ENCODE peak calls at places on chromosomes 4 and X, in four cellular contexts. L is H9, I is trophoblast cell, R is mesendoderm. G is an unnamed sample.

GRCh38 chrX:12978205-12979010 is 3.5 kb downstream of the TMSB4X start:
- DNase-seq in I (no peak), R (peak), L (peak), G (peak)

GRCh38 chr4:3668825-3669552 is 97.2 kb upstream of the ADRA2C start:
- DNase-seq in I (no peak), L (peak), R (peak), G (no peak)

GRCh38 chrX:14027031-14027430 is 2.7 kb downstream of the GEMIN8 start:
- DNase-seq in R (no peak), L (no peak), I (no peak), G (no peak)

GRCh38 chr4:139595989-139596679 is 40.1 kb upstream of the SETD7 start:
- DNase-seq in I (peak), L (no peak), R (peak), G (peak)

GRCh38 chr4:88077911-88078310 is 70.5 kb downstream of the PKD2 start:
- DNase-seq in I (no peak), L (no peak), R (no peak), G (no peak)

GRCh38 chr4:151690164-151690856 is 70.5 kb downstream of the GATB start:
- DNase-seq in I (peak), R (no peak), L (no peak), G (peak)

GRCh38 chr4:154781126-154781982 is at the start of gene RBM46:
- DNase-seq in R (no peak), L (peak), I (no peak), G (no peak)

GRCh38 chrX:121958886-121959285 is 911.5 kb downstream of the GLUD2 start:
- DNase-seq in R (no peak), L (no peak), I (no peak), G (no peak)

GRCh38 chrX:68748030-68748429 is 80.8 kb upstream of the EFNB1 start:
- DNase-seq in R (no peak), L (no peak), I (no peak), G (no peak)

GRCh38 chrX:49704692-49705404 is 9.1 kb upstream of the PAGE1 start:
- DNase-seq in I (no peak), R (no peak), L (no peak), G (no peak)

GRCh38 chr4:185559913-185560281 is 24.6 kb upstream of the PDLIM3 start:
- DNase-seq in I (peak), L (no peak), R (peak), G (peak)

GRCh38 chr4:77636902-77637301 is 31.3 kb downstream of the CXCL13 start:
- DNase-seq in R (peak), L (no peak), I (no peak), G (peak)

GRCh38 chrX:108001218-108001814 is 19.1 kb upstream of the TEX13B start:
- DNase-seq in I (peak), L (no peak), R (peak), G (peak)

GRCh38 chr4:134544303-134544761 is 342.7 kb upstream of the PABPC4L start:
- DNase-seq in R (peak), I (no peak), L (no peak), G (peak)

GRCh38 chr4:23368081-23368697 is 521.7 kb downstream of the PPARGC1A start:
- DNase-seq in L (peak), R (peak), I (peak), G (peak)

GRCh38 chr4:40576651-40577480 is 52.8 kb downstream of the RBM47 start:
- DNase-seq in I (peak), L (no peak), R (peak), G (peak)

GRCh38 chrX:136497556-136498048 is at the start of gene HTATSF1:
- DNase-seq in I (peak), L (no peak), R (no peak), G (no peak)

GRCh38 chr4:155085843-155086530 is 122.4 kb upstream of the NPY2R start:
- DNase-seq in R (no peak), L (no peak), I (no peak), G (no peak)

GRCh38 chr4:26859762-26860156 is 882 bp upstream of the STIM2 start:
- DNase-seq in L (no peak), R (peak), I (no peak), G (no peak)

GRCh38 chrX:16212436-16212835 is 45.2 kb downstream of the MAGEB17 start:
- DNase-seq in L (peak), I (no peak), R (peak), G (peak)

GRCh38 chr4:8182858-8183725 is 16.0 kb upstream of the SH3TC1 start:
- DNase-seq in R (no peak), I (peak), L (no peak), G (peak)

GRCh38 chrX:56794404-56794803 is 65.4 kb downstream of the NBDY start:
- DNase-seq in I (no peak), R (no peak), L (no peak), G (no peak)

GRCh38 chr4:138405934-138406567 is 163.9 kb upstream of the SLC7A11 start:
- DNase-seq in L (no peak), R (no peak), I (peak), G (peak)

GRCh38 chr4:76755756-76756155 is 142.2 kb downstream of the SOWAHB start:
- DNase-seq in R (no peak), L (no peak), I (peak), G (no peak)

GRCh38 chr4:173025131-173025530 is 143.5 kb upstream of the GALNT7 start:
- DNase-seq in L (peak), R (peak), I (peak), G (peak)

GRCh38 chr4:147984065-147984777 is 252.3 kb downstream of the ARHGAP10 start:
- DNase-seq in R (peak), I (peak), L (peak), G (peak)

DNA sequence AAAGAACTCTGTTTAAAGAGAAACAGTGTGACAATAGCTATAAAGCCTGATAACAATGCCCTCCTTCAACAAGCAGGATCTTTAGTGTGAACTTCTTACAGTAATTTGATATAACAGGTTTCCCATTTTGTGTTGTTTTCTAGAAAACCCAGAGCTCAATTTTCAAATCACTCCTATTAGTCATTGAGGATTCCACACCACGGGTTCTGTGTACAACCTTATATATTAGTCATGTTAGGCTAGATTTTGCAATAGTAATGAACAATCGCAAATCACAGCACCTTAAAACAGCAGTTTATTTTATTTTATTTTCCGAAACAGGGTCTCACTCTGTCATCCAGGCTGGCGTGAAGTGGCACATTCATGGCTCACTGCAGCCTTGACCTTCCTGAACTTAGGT is 1020.9 kb upstream of the INTU start:
- DNase-seq in I (no peak), L (no peak), R (no peak), G (peak)
- H4K8ac ChIP-seq in I (no peak), L (no peak), R (no peak), G (no peak)

GRCh38 chr4:98262431-98262830 is 1.2 kb downstream of the RAP1GDS1 start:
- DNase-seq in I (peak), L (no peak), R (no peak), G (no peak)

GRCh38 chr4:98261291-98262271 is at the start of gene RAP1GDS1:
- DNase-seq in L (peak), I (peak), R (peak), G (peak)

GRCh38 chr4:98260047-98260578 is 1.1 kb upstream of the RAP1GDS1 start:
- DNase-seq in L (peak), R (peak), I (no peak), G (no peak)

DNA sequence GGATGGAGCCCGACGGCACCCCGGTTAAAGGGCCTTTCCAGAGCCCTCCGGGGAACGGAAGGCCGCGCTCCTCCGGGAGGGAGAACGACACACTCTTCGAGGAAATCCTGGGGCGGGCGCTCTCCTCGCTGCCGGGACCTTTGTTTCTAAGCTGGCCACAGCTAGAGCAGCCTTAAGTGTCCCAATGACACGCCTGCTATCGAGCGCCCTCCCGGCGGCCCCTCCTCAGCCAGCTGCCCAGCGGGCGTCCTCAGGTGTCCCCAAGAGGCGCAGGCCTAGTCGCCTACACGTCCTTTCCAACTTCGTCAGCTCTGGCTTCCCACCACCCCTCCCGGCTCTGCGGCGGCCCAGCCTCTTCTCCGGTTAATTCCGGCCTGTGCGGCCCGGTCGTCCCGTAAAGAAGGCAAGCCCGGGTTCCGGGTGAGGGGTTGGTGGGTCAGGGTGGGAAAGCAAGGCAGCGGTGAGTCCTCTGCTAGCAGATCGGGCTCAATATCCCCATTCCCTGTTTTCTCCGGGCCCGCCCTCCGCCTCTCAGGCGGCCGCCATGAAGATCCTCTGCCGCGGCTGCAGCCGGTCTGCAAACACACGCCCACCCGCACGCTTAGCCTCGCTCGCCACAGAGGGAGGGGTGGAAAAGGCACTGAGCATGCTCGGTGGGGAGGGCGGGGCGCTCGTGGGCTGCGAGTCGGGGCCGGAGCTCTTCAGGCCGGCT is 449 bp upstream of the RAP1GDS1 start:
- DNase-seq in R (peak), I (peak), L (peak), G (peak)
- H4K8ac ChIP-seq in R (peak), I (peak), L (peak), G (peak)

DNA sequence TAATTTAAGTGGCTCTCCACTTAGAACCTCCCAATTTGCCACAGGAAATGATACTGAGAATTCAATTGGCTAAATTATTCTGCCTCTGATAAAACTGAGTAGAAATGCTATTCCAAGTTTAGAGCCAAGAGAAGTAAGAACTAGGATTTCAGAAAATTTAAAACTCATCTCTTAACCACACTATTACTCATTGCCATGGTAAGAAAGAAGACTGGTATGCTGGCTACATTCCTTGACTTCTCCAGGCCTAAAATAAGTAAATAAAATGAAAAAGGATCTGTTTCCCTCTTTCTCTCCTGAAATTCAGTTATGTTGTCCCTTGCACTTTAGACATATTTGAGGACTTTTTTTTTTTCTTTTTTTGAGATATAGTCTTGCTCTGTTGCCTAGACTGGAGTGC is 23.3 kb downstream of the ZNF280C start:
- DNase-seq in L (no peak), I (peak), R (no peak), G (peak)
- H4K8ac ChIP-seq in L (no peak), I (no peak), R (no peak), G (no peak)

GRCh38 chrX:38221391-38221929 is 789 bp upstream of the SRPX start:
- DNase-seq in I (no peak), R (no peak), L (no peak), G (peak)
- H4K8ac ChIP-seq in I (no peak), R (no peak), L (no peak), G (peak)

G was measured in mesenchymal stem cell.